ENCODE peak calls at places on chromosomes 13 and 19, in four cellular contexts. One of them, this sample, is unnamed.
A peak's percentile ranks its signal among the peaks of the same experiment; 100 is the strongest.

GRCh38 chr19:14000691-14001365 is 5.3 kb downstream of the RFX1 start:
- DNase-seq in IMR-90: no peak
- DNase-seq in endothelial cell of umbilical vein: no peak
- DNase-seq in K562: no peak
- DNase-seq in this sample: no peak

GRCh38 chr19:35329323-35329722 is 336 bp downstream of the CD22 start:
- DNase-seq in IMR-90: no peak
- DNase-seq in endothelial cell of umbilical vein: no peak
- DNase-seq in K562: no peak
- DNase-seq in this sample: no peak

GRCh38 chr19:33621811-33622504 is at the start of gene CHST8:
- DNase-seq in IMR-90: no peak
- DNase-seq in endothelial cell of umbilical vein: peak; percentile 11
- DNase-seq in K562: peak; percentile 62
- DNase-seq in this sample: no peak

GRCh38 chr19:43441736-43442135 is 23.7 kb downstream of the LYPD3 start:
- DNase-seq in IMR-90: no peak
- DNase-seq in endothelial cell of umbilical vein: no peak
- DNase-seq in K562: no peak
- DNase-seq in this sample: no peak

GRCh38 chr13:51453308-51453958 is 597 bp upstream of the INTS6 start:
- DNase-seq in IMR-90: no peak
- DNase-seq in endothelial cell of umbilical vein: no peak
- DNase-seq in K562: peak; percentile 74
- DNase-seq in this sample: no peak

GRCh38 chr19:29666634-29667389 is 1.6 kb downstream of the PLEKHF1 start:
- DNase-seq in IMR-90: peak; percentile 64
- DNase-seq in endothelial cell of umbilical vein: peak; percentile 73
- DNase-seq in K562: peak; percentile 32
- DNase-seq in this sample: no peak

GRCh38 chr13:98613591-98613990 is 36.7 kb upstream of the STK24 start:
- DNase-seq in IMR-90: no peak
- DNase-seq in endothelial cell of umbilical vein: no peak
- DNase-seq in K562: no peak
- DNase-seq in this sample: no peak

GRCh38 chr13:25232937-25233515 is 54.3 kb downstream of the MTMR6 start:
- DNase-seq in IMR-90: peak; percentile 21
- DNase-seq in endothelial cell of umbilical vein: peak; percentile 39
- DNase-seq in K562: peak; percentile 17
- DNase-seq in this sample: no peak

GRCh38 chr13:102878491-102878890 is 32.7 kb downstream of the ERCC5 start:
- DNase-seq in IMR-90: peak; percentile 76
- DNase-seq in endothelial cell of umbilical vein: peak; percentile 15
- DNase-seq in K562: no peak
- DNase-seq in this sample: no peak

GRCh38 chr19:3827306-3827705 is 41.1 kb upstream of the MATK start:
- DNase-seq in IMR-90: no peak
- DNase-seq in endothelial cell of umbilical vein: no peak
- DNase-seq in K562: no peak
- DNase-seq in this sample: no peak

GRCh38 chr13:111900390-111901180 is 166.4 kb upstream of the SOX1 start:
- DNase-seq in IMR-90: no peak
- DNase-seq in endothelial cell of umbilical vein: no peak
- DNase-seq in K562: no peak
- DNase-seq in this sample: no peak

GRCh38 chr13:72463561-72463960 is 263.9 kb downstream of the MZT1 start:
- DNase-seq in IMR-90: no peak
- DNase-seq in endothelial cell of umbilical vein: no peak
- DNase-seq in K562: no peak
- DNase-seq in this sample: no peak

GRCh38 chr13:110652231-110652730 is 36.9 kb downstream of the NAXD start:
- DNase-seq in IMR-90: no peak
- DNase-seq in endothelial cell of umbilical vein: no peak
- DNase-seq in K562: no peak
- DNase-seq in this sample: no peak

DNA sequence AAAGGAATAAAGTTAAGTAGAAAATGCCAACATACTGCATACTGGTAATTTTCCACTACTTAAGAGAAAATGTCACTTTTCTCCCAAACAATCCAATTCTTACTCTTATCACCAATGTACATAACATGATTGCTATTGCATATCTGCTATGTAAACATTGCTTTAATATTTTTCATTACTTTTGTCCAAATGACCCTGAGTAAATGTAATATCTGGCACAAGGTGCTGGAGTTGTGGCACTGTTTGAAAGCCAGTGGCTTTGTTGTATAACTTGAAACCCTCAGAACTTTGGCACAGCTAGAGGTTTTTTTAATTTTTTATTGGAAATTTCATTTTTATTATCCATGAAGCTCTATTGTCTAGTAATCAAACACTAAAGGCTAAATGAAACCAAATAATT is 45.7 kb upstream of the SPRY2 start:
- DNase-seq in IMR-90: no peak
- DNase-seq in endothelial cell of umbilical vein: peak; percentile 26
- DNase-seq in K562: no peak
- DNase-seq in this sample: no peak
- H3K9me1 ChIP-seq in IMR-90: no peaks in the 10 kb centered on the region
- H3K9me1 ChIP-seq in endothelial cell of umbilical vein: no peaks in the 10 kb centered on the region
- H3K9me1 ChIP-seq in K562: no peaks in the 10 kb centered on the region
- H3K9me1 ChIP-seq in this sample: no peaks in the 10 kb centered on the region

GRCh38 chr13:40776232-40776631 is 5.2 kb upstream of the MRPS31 start:
- DNase-seq in IMR-90: no peak
- DNase-seq in endothelial cell of umbilical vein: no peak
- DNase-seq in K562: no peak
- DNase-seq in this sample: no peak
- H3K4me2 ChIP-seq in IMR-90: no peak overlapping the region
- H3K4me2 ChIP-seq in endothelial cell of umbilical vein: no peak overlapping the region
- H3K4me2 ChIP-seq in K562: no peak overlapping the region
- H3K4me2 ChIP-seq in this sample: peak overlapping the region; percentile 61

GRCh38 chr13:33352520-33352919 is 67.0 kb upstream of the STARD13 start:
- DNase-seq in IMR-90: no peak
- DNase-seq in endothelial cell of umbilical vein: no peak
- DNase-seq in K562: no peak
- DNase-seq in this sample: no peak

GRCh38 chr13:33353210-33353609 is 67.7 kb upstream of the STARD13 start:
- DNase-seq in IMR-90: no peak
- DNase-seq in endothelial cell of umbilical vein: no peak
- DNase-seq in K562: no peak
- DNase-seq in this sample: no peak

GRCh38 chr13:33351324-33351723 is 65.8 kb upstream of the STARD13 start:
- DNase-seq in IMR-90: peak; percentile 64
- DNase-seq in endothelial cell of umbilical vein: peak; percentile 65
- DNase-seq in K562: no peak
- DNase-seq in this sample: no peak

GRCh38 chr13:33353646-33354045 is 68.1 kb upstream of the STARD13 start:
- DNase-seq in IMR-90: no peak
- DNase-seq in endothelial cell of umbilical vein: no peak
- DNase-seq in K562: no peak
- DNase-seq in this sample: no peak

GRCh38 chr13:33352023-33352422 is 66.5 kb upstream of the STARD13 start:
- DNase-seq in IMR-90: no peak
- DNase-seq in endothelial cell of umbilical vein: no peak
- DNase-seq in K562: no peak
- DNase-seq in this sample: no peak
- H3K4me1 ChIP-seq in IMR-90: peaks cover 11% of the 10 kb centered on the region
- H3K4me1 ChIP-seq in endothelial cell of umbilical vein: peaks cover 16% of the 10 kb centered on the region
- H3K4me1 ChIP-seq in K562: peaks cover 6% of the 10 kb centered on the region
- H3K4me1 ChIP-seq in this sample: peaks cover 4% of the 10 kb centered on the region

GRCh38 chr13:50419896-50420295 is 404.7 kb downstream of the KCNRG start:
- DNase-seq in IMR-90: no peak
- DNase-seq in endothelial cell of umbilical vein: no peak
- DNase-seq in K562: no peak
- DNase-seq in this sample: no peak
- H3K9me1 ChIP-seq in IMR-90: peaks cover 6% of the 10 kb centered on the region
- H3K9me1 ChIP-seq in endothelial cell of umbilical vein: no peaks in the 10 kb centered on the region
- H3K9me1 ChIP-seq in K562: no peaks in the 10 kb centered on the region
- H3K9me1 ChIP-seq in this sample: no peaks in the 10 kb centered on the region

GRCh38 chr19:39238209-39238608 is 6.6 kb downstream of the IFNL3 start:
- DNase-seq in IMR-90: no peak
- DNase-seq in endothelial cell of umbilical vein: no peak
- DNase-seq in K562: no peak
- DNase-seq in this sample: no peak
- H3K4me2 ChIP-seq in IMR-90: no peak overlapping the region
- H3K4me2 ChIP-seq in endothelial cell of umbilical vein: no peak overlapping the region
- H3K4me2 ChIP-seq in K562: no peak overlapping the region
- H3K4me2 ChIP-seq in this sample: no peak overlapping the region

GRCh38 chr19:16446108-16447014 is 25.4 kb downstream of the EPS15L1 start:
- DNase-seq in IMR-90: peak; percentile 62
- DNase-seq in endothelial cell of umbilical vein: peak; percentile 99
- DNase-seq in K562: no peak
- DNase-seq in this sample: no peak
- H3K4me1 ChIP-seq in IMR-90: peaks cover 12% of the 10 kb centered on the region
- H3K4me1 ChIP-seq in endothelial cell of umbilical vein: peaks cover 41% of the 10 kb centered on the region
- H3K4me1 ChIP-seq in K562: peaks cover 28% of the 10 kb centered on the region
- H3K4me1 ChIP-seq in this sample: peaks cover 10% of the 10 kb centered on the region

DNA sequence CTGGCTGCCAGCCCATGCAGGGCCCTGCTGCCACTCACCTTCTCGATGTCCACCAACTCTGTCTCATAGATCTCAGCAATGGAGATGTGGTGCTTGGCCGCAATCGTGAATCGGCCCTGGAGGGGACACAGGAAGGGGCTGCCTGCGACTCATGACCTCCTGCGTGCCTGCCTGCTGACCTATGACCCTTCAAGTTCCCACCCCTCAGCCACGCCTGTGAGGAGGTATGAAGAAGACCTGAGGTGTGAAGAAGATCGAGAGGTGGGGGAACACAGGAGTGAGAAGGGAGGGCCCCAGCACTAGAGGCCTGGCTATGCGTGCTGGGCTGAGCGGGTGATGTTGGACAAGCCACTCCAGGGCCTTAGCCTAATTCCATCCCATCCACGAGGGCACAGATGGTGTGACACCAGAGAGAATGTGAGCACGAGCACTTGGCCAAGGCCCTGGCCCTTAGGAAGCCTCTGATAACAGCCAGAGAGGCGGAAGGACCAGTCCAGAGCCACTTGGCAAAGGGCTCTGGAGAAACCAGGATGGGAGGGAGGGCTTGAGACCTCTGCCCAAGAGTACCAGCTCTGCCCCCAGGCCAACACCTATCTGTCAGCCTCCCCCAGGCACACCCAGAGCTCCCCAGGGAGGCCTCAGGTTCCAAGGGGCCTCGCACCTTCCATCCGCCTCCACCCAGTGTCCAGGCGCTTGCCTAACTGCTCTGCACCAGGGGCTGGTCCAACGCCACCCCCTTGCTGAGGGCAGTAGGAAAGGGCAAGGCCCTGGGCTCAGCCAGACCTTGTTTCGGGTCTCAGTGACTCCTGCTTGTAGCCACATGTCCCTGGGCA is 9.6 kb upstream of the KPTN start:
- DNase-seq in IMR-90: no peak
- DNase-seq in endothelial cell of umbilical vein: no peak
- DNase-seq in K562: no peak
- DNase-seq in this sample: no peak
- H3K9me1 ChIP-seq in IMR-90: peaks cover 8% of the 10 kb centered on the region
- H3K9me1 ChIP-seq in endothelial cell of umbilical vein: no peaks in the 10 kb centered on the region
- H3K9me1 ChIP-seq in K562: peaks cover 5% of the 10 kb centered on the region
- H3K9me1 ChIP-seq in this sample: no peaks in the 10 kb centered on the region

GRCh38 chr13:71124230-71124629 is 742.8 kb downstream of the DACH1 start:
- DNase-seq in IMR-90: no peak
- DNase-seq in endothelial cell of umbilical vein: no peak
- DNase-seq in K562: no peak
- DNase-seq in this sample: no peak

GRCh38 chr13:71117920-71118319 is 749.1 kb downstream of the DACH1 start:
- DNase-seq in IMR-90: no peak
- DNase-seq in endothelial cell of umbilical vein: no peak
- DNase-seq in K562: no peak
- DNase-seq in this sample: no peak

GRCh38 chr13:71115301-71115700 is 751.7 kb downstream of the DACH1 start:
- DNase-seq in IMR-90: no peak
- DNase-seq in endothelial cell of umbilical vein: no peak
- DNase-seq in K562: no peak
- DNase-seq in this sample: no peak

GRCh38 chr13:71118779-71119364 is 748.1 kb downstream of the DACH1 start:
- DNase-seq in IMR-90: no peak
- DNase-seq in endothelial cell of umbilical vein: no peak
- DNase-seq in K562: no peak
- DNase-seq in this sample: no peak
- H3K4me2 ChIP-seq in IMR-90: no peak overlapping the region
- H3K4me2 ChIP-seq in endothelial cell of umbilical vein: no peak overlapping the region
- H3K4me2 ChIP-seq in K562: no peak overlapping the region
- H3K4me2 ChIP-seq in this sample: no peak overlapping the region

This sample was measured in keratinocyte.